ENCODE peak calls at places on chromosomes 7 and 10, in five cellular contexts. R is retina, Y is T-helper 2 cell, S is non-pigmented ciliary epithelial cell, U is substantia nigra. O is an unnamed sample.

GRCh38 chr10:115222039-115222438 is 128.9 kb downstream of the ATRNL1 start:
- DNase-seq in R (no peak), Y (no peak), S (no peak), U (no peak), O (no peak)

GRCh38 chr10:121157998-121158397 is 306.8 kb downstream of the WDR11 start:
- DNase-seq in R (no peak), Y (no peak), S (no peak), U (no peak), O (no peak)

GRCh38 chr7:128381161-128381821 is 19.8 kb upstream of the PRRT4 start:
- DNase-seq in R (no peak), Y (no peak), S (no peak), U (no peak), O (no peak)

GRCh38 chr7:129949292-129950133 is 3.2 kb downstream of the UBE2H start:
- DNase-seq in R (peak), Y (no peak), S (peak), U (peak), O (peak)

GRCh38 chr7:71372991-71373390 is 241.0 kb downstream of the GALNT17 start:
- DNase-seq in R (no peak), Y (no peak), S (no peak), U (no peak), O (no peak)

GRCh38 chr7:12154119-12154518 is 57.0 kb upstream of the TMEM106B start:
- DNase-seq in R (no peak), Y (no peak), S (no peak), U (no peak), O (no peak)

GRCh38 chr10:73647875-73648228 is 6.6 kb upstream of the MYOZ1 start:
- DNase-seq in R (no peak), Y (no peak), S (no peak), U (no peak), O (no peak)

GRCh38 chr10:110137142-110137545 is 70.3 kb upstream of the MXI1 start:
- DNase-seq in R (peak), Y (peak), S (peak), U (no peak), O (peak)

GRCh38 chr7:95976369-95976768 is 204.0 kb downstream of the DYNC1I1 start:
- DNase-seq in R (no peak), Y (no peak), S (no peak), U (no peak), O (no peak)

GRCh38 chr7:95045236-95045923 is 138.0 kb downstream of the PPP1R9A start:
- DNase-seq in R (no peak), Y (no peak), S (no peak), U (no peak), O (no peak)

GRCh38 chr7:36278767-36279171 is 110.9 kb upstream of the ANLN start:
- DNase-seq in R (no peak), Y (no peak), S (no peak), U (no peak), O (no peak)

GRCh38 chr7:2478387-2478760 is 2.2 kb upstream of the GRIFIN start:
- DNase-seq in R (no peak), Y (no peak), S (no peak), U (no peak), O (no peak)

GRCh38 chr7:90488220-90488619 is 18.8 kb downstream of the PTTG1IP2 start:
- DNase-seq in R (no peak), Y (no peak), S (no peak), U (no peak), O (no peak)

GRCh38 chr10:62769574-62770242 is 34.8 kb upstream of the ADO start:
- DNase-seq in R (no peak), Y (no peak), S (no peak), U (no peak), O (no peak)

GRCh38 chr10:83075395-83076072 is 1063.8 kb upstream of the GHITM start:
- DNase-seq in R (peak), Y (no peak), S (no peak), U (no peak), O (peak)

GRCh38 chr7:157586426-157586955 is 249.7 kb downstream of the DNAJB6 start:
- DNase-seq in R (no peak), Y (no peak), S (no peak), U (no peak), O (no peak)

GRCh38 chr7:107291434-107291833 is 122.6 kb downstream of the HBP1 start:
- DNase-seq in R (no peak), Y (no peak), S (no peak), U (no peak), O (no peak)

GRCh38 chr7:69982197-69982596 is 383.9 kb downstream of the AUTS2 start:
- DNase-seq in R (no peak), Y (no peak), S (no peak), U (no peak), O (peak)

GRCh38 chr7:98297619-98298286 is 16.3 kb downstream of the BRI3 start:
- DNase-seq in R (no peak), Y (no peak), S (no peak), U (no peak), O (no peak)

GRCh38 chr10:116159197-116159596 is 113.8 kb downstream of the GFRA1 start:
- DNase-seq in R (no peak), Y (no peak), S (no peak), U (no peak), O (no peak)

GRCh38 chr7:75642810-75643486 is 95.8 kb downstream of the HIP1 start:
- DNase-seq in R (peak), Y (peak), S (peak), U (no peak), O (peak)

GRCh38 chr7:93203496-93203895 is 22.8 kb downstream of the HEPACAM2 start:
- DNase-seq in R (no peak), Y (no peak), S (no peak), U (no peak), O (no peak)

GRCh38 chr7:106668853-106669539 is 8.0 kb upstream of the CCDC71L start:
- DNase-seq in R (no peak), Y (no peak), S (no peak), U (no peak), O (no peak)

GRCh38 chr10:69377936-69378335 is 38.8 kb downstream of the TACR2 start:
- DNase-seq in R (no peak), Y (no peak), S (no peak), U (no peak), O (no peak)

GRCh38 chr10:102763037-102763607 is 19.4 kb downstream of the WBP1L start:
- DNase-seq in R (no peak), Y (no peak), S (no peak), U (no peak), O (no peak)

GRCh38 chr10:71782917-71783490 is 9.7 kb upstream of the VSIR start:
- DNase-seq in R (no peak), Y (no peak), S (no peak), U (no peak), O (no peak)

O was measured in retinal pigment epithelial cell.